ENCODE peak calls at places on chromosomes 13 and 19, in five cellular contexts. Z is GM20000, Y is IMR-90, L is progenitor cell of endocrine pancreas, X is tibial artery. E is an unnamed sample.

GRCh38 chr13:105343134-105343806 is 1192.2 kb downstream of the EFNB2 start:
- DNase-seq in Z (no peak), Y (peak), L (no peak), X (no peak), E (no peak)

GRCh38 chr19:1105217-1105872 is 1.6 kb downstream of the GPX4 start:
- DNase-seq in Z (no peak), Y (peak), L (no peak), X (no peak), E (no peak)

GRCh38 chr13:32790731-32791130 is 204.5 kb downstream of the PDS5B start:
- DNase-seq in Z (no peak), Y (no peak), L (no peak), X (no peak), E (no peak)

GRCh38 chr13:46893820-46894533 is 2.9 kb downstream of the HTR2A start:
- DNase-seq in Z (peak), Y (peak), L (peak), X (peak), E (peak)

GRCh38 chr13:30963794-30964193 is 31.3 kb downstream of the TEX26 start:
- DNase-seq in Z (no peak), Y (peak), L (no peak), X (no peak), E (no peak)

GRCh38 chr19:38394488-38394887 is 6.0 kb downstream of the SPRED3 start:
- DNase-seq in Z (peak), Y (no peak), L (no peak), X (no peak), E (peak)

GRCh38 chr19:2411709-2412108 is 15.7 kb downstream of the TIMM13 start:
- DNase-seq in Z (no peak), Y (no peak), L (no peak), X (no peak), E (no peak)

GRCh38 chr13:25827986-25828385 is 223.8 kb downstream of the SHISA2 start:
- DNase-seq in Z (no peak), Y (no peak), L (no peak), X (no peak), E (no peak)

GRCh38 chr19:53907690-53908089 is 1.4 kb upstream of the CACNG7 start:
- DNase-seq in Z (no peak), Y (no peak), L (no peak), X (no peak), E (no peak)

GRCh38 chr13:47215741-47216140 is 318.9 kb upstream of the HTR2A start:
- DNase-seq in Z (no peak), Y (peak), L (no peak), X (no peak), E (no peak)

GRCh38 chr13:94435604-94436226 is 43.8 kb downstream of the DCT start:
- DNase-seq in Z (peak), Y (peak), L (no peak), X (no peak), E (peak)

GRCh38 chr13:75907044-75907443 is 270.9 kb downstream of the LMO7 start:
- DNase-seq in Z (no peak), Y (no peak), L (no peak), X (no peak), E (no peak)

GRCh38 chr19:38664503-38665211 is 17.2 kb downstream of the ACTN4 start:
- DNase-seq in Z (no peak), Y (no peak), L (no peak), X (no peak), E (peak)

GRCh38 chr19:1651061-1651547 is 1.3 kb downstream of the TCF3 start:
- DNase-seq in Z (peak), Y (peak), L (no peak), X (no peak), E (peak)

GRCh38 chr19:50315773-50316448 is 13.3 kb downstream of the KCNC3 start:
- DNase-seq in Z (peak), Y (no peak), L (no peak), X (no peak), E (peak)

GRCh38 chr19:33621811-33622504 is at the start of gene CHST8:
- DNase-seq in Z (peak), Y (no peak), L (peak), X (no peak), E (peak)

GRCh38 chr19:14432817-14433453 is at the start of gene PKN1:
- DNase-seq in Z (peak), Y (no peak), L (peak), X (no peak), E (peak)

GRCh38 chr19:6802336-6803035 is 30.0 kb downstream of the VAV1 start:
- DNase-seq in Z (peak), Y (no peak), L (no peak), X (peak), E (peak)

GRCh38 chr19:1615156-1615765 is 10.0 kb upstream of the UQCR11 start:
- DNase-seq in Z (no peak), Y (no peak), L (no peak), X (no peak), E (no peak)

GRCh38 chr13:88627071-88627470 is 955.9 kb downstream of the SLITRK5 start:
- DNase-seq in Z (no peak), Y (no peak), L (no peak), X (no peak), E (no peak)

GRCh38 chr13:113405481-113406300 is 41.8 kb upstream of the GRTP1 start:
- DNase-seq in Z (no peak), Y (no peak), L (no peak), X (no peak), E (no peak)

GRCh38 chr19:5091576-5092215 is 122.8 kb downstream of the KDM4B start:
- DNase-seq in Z (no peak), Y (no peak), L (no peak), X (peak), E (no peak)

GRCh38 chr19:38729653-38730469 is 14.4 kb downstream of the CAPN12 start:
- DNase-seq in Z (peak), Y (peak), L (peak), X (no peak), E (peak)

GRCh38 chr19:33303791-33304759 is 1.7 kb upstream of the CEBPA start:
- DNase-seq in Z (peak), Y (no peak), L (no peak), X (no peak), E (no peak)

GRCh38 chr13:98910501-98910951 is 67.3 kb downstream of the DOCK9 start:
- DNase-seq in Z (no peak), Y (peak), L (no peak), X (peak), E (no peak)

GRCh38 chr19:20367811-20368294 is 197.7 kb downstream of the ZNF737 start:
- DNase-seq in Z (no peak), Y (no peak), L (peak), X (no peak), E (no peak)

GRCh38 chr19:571127-571974 is 1.0 kb upstream of the BSG start:
- DNase-seq in Z (no peak), Y (peak), L (no peak), X (no peak), E (peak)

GRCh38 chr19:4657262-4657661 is 12.9 kb downstream of the MYDGF start:
- DNase-seq in Z (no peak), Y (no peak), L (no peak), X (no peak), E (no peak)

GRCh38 chr19:17889609-17890214 is 18.0 kb downstream of the SLC5A5 start:
- DNase-seq in Z (peak), Y (peak), L (peak), X (no peak), E (no peak)

GRCh38 chr19:8899356-8899755 is 67.2 kb downstream of the MBD3L1 start:
- DNase-seq in Z (no peak), Y (no peak), L (no peak), X (no peak), E (no peak)
- TF ChIP-seq CTCF in Z (no peak), Y (no peak), L (no peak), X (no peak), E (no peak)

GRCh38 chr19:29086646-29087045 is 126.3 kb downstream of the UQCRFS1 start:
- DNase-seq in Z (no peak), Y (no peak), L (no peak), X (no peak), E (no peak)

GRCh38 chr19:29085630-29086029 is 127.3 kb downstream of the UQCRFS1 start:
- DNase-seq in Z (no peak), Y (no peak), L (no peak), X (no peak), E (no peak)

GRCh38 chr19:29083863-29084262 is 129.1 kb downstream of the UQCRFS1 start:
- DNase-seq in Z (no peak), Y (no peak), L (no peak), X (peak), E (no peak)

GRCh38 chr19:29086182-29086581 is 126.8 kb downstream of the UQCRFS1 start:
- DNase-seq in Z (no peak), Y (no peak), L (no peak), X (no peak), E (no peak)

DNA sequence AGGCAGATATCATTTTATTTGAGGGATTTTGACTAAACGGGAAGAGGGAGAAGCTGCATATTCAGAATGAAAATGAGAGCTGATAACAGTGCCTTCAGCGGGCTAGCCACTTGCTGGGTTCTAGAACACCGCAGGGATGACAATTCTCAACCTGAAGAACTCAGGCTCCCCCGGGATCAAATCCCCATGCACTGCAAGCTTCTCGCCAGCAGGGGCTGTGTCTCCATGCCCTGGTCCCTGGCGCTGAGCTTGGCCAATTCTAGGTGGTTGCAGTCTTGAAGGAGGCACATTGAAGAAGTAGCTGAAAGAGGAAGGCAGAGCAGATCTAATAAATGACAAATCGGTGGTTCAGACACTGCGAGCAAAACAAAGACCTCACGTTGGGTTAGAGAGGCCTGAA is 128.7 kb downstream of the UQCRFS1 start:
- DNase-seq in Z (no peak), Y (no peak), L (peak), X (no peak), E (no peak)
- TF ChIP-seq CTCF in Z (no peak), Y (peak), L (peak), X (no peak), E (no peak)

GRCh38 chr19:57473646-57474045 is 3.7 kb downstream of the ZNF772 start:
- DNase-seq in Z (no peak), Y (no peak), L (no peak), X (no peak), E (no peak)

GRCh38 chr19:57477191-57478008 is at the start of gene ZNF772:
- DNase-seq in Z (peak), Y (peak), L (peak), X (peak), E (peak)
- TF ChIP-seq CTCF in Z (peak), Y (peak), L (peak), X (peak), E (peak)

DNA sequence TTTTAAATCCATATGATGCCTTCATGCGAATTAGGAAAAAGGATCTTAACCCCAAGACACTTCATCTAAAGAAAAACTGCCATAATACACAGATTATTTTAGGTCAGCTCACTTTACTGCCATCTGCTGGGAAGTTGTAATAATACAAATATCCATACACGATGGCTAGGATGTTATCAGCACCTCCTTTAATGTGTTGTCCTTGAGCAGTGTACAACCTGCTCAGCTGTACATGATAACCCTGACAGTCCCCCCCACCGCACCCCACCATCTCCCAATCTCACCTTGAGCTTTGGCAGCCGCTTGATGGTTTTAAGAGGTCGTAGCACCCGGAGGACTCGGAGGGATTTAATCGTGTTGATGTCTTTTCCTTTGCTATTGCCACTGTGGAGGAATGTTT is 112.2 kb downstream of the IER2 start:
- DNase-seq in Z (peak), Y (peak), L (no peak), X (no peak), E (peak)
- TF ChIP-seq CTCF in Z (peak), Y (peak), L (peak), X (peak), E (peak)

GRCh38 chr19:46291829-46292228 is 5.0 kb upstream of the HIF3A start:
- DNase-seq in Z (no peak), Y (no peak), L (no peak), X (no peak), E (no peak)

GRCh38 chr19:46297700-46298476 is 1.0 kb downstream of the HIF3A start:
- DNase-seq in Z (no peak), Y (no peak), L (no peak), X (peak), E (no peak)

GRCh38 chr19:46296722-46297431 is at the start of gene HIF3A:
- DNase-seq in Z (no peak), Y (no peak), L (peak), X (peak), E (no peak)

GRCh38 chr19:46295401-46296308 is 1.2 kb upstream of the HIF3A start:
- DNase-seq in Z (no peak), Y (no peak), L (no peak), X (no peak), E (no peak)

DNA sequence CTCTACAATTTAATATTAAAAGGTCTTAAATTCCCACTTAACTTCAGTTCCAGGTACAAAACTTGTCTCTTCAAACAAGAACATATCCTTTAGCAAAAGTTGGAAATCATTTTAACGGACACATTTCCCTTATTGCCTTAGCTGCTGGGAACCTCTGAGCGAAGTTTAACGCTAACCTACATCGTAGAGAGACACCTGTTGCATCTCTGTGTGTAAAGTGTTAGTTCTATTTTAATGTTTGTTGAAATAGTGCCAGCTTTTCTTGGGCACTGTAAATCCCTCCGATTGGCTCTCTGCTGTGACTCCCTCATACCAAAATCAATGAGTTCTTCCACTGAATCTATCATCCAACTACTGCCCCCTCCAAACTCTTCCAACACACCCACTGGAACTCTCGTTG is 2.4 kb upstream of the HIF3A start:
- DNase-seq in Z (no peak), Y (no peak), L (no peak), X (no peak), E (no peak)
- TF ChIP-seq CTCF in Z (no peak), Y (no peak), L (no peak), X (no peak), E (no peak)

GRCh38 chr13:81012031-81012430 is 671.1 kb upstream of the SPRY2 start:
- DNase-seq in Z (no peak), Y (no peak), L (no peak), X (no peak), E (no peak)
- TF ChIP-seq CTCF in Z (no peak), Y (no peak), L (no peak), X (no peak), E (no peak)

GRCh38 chr13:73286177-73286576 is 227.4 kb downstream of the KLF5 start:
- DNase-seq in Z (no peak), Y (no peak), L (no peak), X (no peak), E (no peak)
- TF ChIP-seq CTCF in Z (no peak), Y (no peak), L (no peak), X (no peak), E (no peak)

GRCh38 chr19:10499550-10500246 is 3.5 kb downstream of the KEAP1 start:
- DNase-seq in Z (no peak), Y (no peak), L (no peak), X (no peak), E (no peak)

GRCh38 chr19:10500247-10500592 is 2.9 kb downstream of the KEAP1 start:
- DNase-seq in Z (no peak), Y (no peak), L (no peak), X (no peak), E (no peak)

GRCh38 chr19:10503002-10503789 is at the start of gene KEAP1:
- DNase-seq in Z (peak), Y (no peak), L (no peak), X (peak), E (no peak)

GRCh38 chr19:10502524-10503001 is 593 bp downstream of the KEAP1 start:
- DNase-seq in Z (peak), Y (peak), L (peak), X (peak), E (peak)

DNA sequence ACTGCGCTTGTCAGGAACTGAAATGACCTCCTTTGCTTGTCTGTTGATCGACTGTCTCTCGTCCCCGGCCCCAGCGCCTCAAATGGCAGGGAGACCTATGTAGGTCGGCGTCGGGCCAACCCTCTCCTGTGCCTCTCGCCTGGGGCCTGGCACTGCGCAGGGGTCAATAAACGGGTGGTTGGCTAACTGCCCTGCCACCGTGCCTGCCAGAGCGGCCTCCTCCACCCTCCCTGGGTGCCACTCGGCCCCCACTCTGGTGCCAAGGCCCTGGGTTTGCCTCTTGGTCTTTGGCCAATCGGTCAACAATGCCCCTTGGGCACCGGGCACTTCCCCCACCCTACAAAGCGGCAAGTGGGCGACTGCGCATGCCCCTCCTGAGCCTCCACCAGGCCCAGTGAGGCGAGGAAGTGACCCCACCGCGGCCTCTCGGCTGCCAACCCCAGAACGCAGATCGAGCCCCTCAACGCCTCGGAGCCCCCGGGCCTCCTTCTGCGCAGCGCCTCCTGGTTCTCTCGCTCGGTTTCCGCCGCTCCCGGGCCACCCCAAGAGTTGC is 1.1 kb downstream of the KEAP1 start:
- DNase-seq in Z (peak), Y (peak), L (peak), X (peak), E (peak)
- TF ChIP-seq CTCF in Z (no peak), Y (no peak), L (no peak), X (no peak), E (no peak)

GRCh38 chr19:15641901-15642491 is 1.3 kb downstream of the CYP4F3 start:
- DNase-seq in Z (no peak), Y (no peak), L (no peak), X (no peak), E (no peak)

GRCh38 chr19:15642807-15643206 is 2.1 kb downstream of the CYP4F3 start:
- DNase-seq in Z (no peak), Y (no peak), L (no peak), X (no peak), E (no peak)

GRCh38 chr19:15644816-15645215 is 4.1 kb downstream of the CYP4F3 start:
- DNase-seq in Z (no peak), Y (no peak), L (no peak), X (no peak), E (no peak)

GRCh38 chr19:15643387-15643786 is 2.7 kb downstream of the CYP4F3 start:
- DNase-seq in Z (no peak), Y (no peak), L (no peak), X (no peak), E (no peak)

DNA sequence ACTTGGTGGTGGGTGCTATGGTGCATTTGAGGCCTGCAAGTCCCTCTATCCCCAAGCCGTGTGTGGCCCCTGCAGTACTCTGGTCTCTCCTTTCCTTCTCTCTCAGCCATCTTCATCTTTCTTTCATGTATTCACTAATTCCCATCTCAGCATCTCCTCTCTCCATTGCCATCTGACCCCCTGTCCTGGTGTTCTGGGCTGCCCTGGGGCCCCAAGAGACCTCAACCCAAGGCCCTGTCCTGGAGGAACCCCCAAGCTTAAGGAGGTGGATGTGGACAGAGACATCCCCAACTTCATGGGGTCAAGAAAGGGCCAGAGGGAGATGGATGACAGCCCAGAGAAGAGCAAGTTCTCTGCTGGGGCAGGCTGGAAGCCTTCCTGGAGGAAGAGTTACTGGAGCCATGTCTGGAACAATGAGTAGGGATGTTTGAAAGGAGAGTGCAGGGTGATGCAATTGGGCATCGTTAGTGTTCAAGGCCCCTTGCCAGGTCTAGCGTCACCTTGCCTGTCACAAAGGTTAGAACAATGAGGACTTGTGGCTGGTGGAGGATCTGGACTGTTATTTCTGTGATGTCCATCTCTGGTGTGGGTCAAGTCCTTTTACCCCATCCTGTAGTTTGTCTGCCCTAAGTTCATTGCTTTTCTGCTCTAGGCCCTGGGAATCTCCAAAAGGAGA is 3.5 kb downstream of the CYP4F3 start:
- DNase-seq in Z (no peak), Y (no peak), L (no peak), X (no peak), E (no peak)
- TF ChIP-seq CTCF in Z (no peak), Y (no peak), L (no peak), X (no peak), E (no peak)

E was measured in GM10248.